ENCODE peak calls at places on chromosomes 3 and 15, in four cellular contexts. Y is Calu3, W is NCI-H1436, C is HT1080. E is an unnamed sample.
A peak's percentile ranks its signal among the peaks of the same experiment; 100 is the strongest.

GRCh38 chr15:60584355-60585023 is 105.5 kb upstream of the ICE2 start:
- DNase-seq in Y (no peak), W (no peak), C (peak; percentile 16), E (no peak)

GRCh38 chr3:117708601-117709000 is 999.0 kb downstream of the TUSC7 start:
- DNase-seq in Y (no peak), W (no peak), C (peak; percentile 85), E (no peak)

GRCh38 chr15:92886229-92886628 is 13.9 kb upstream of the CHD2 start:
- DNase-seq in Y (no peak), W (no peak), C (no peak), E (no peak)

GRCh38 chr3:150384517-150385212 is 23.4 kb upstream of the TSC22D2 start:
- DNase-seq in Y (no peak), W (no peak), C (no peak), E (no peak)

GRCh38 chr3:150409125-150409526 is 1.0 kb downstream of the TSC22D2 start:
- DNase-seq in Y (no peak), W (no peak), C (no peak), E (no peak)

GRCh38 chr15:68205558-68205944 is 419 bp upstream of the CALML4 start:
- DNase-seq in Y (no peak), W (no peak), C (no peak), E (no peak)

GRCh38 chr3:42314411-42314810 is 48.4 kb upstream of the CCK start:
- DNase-seq in Y (no peak), W (no peak), C (no peak), E (no peak)

GRCh38 chr3:156010829-156011228 is 109.5 kb upstream of the KCNAB1 start:
- DNase-seq in Y (peak; percentile 45), W (no peak), C (no peak), E (no peak)

E was measured in NCI-H774.